ENCODE peak calls at places on chromosomes 7 and 10, in ten cellular contexts. R is H7; Q is dorsolateral prefrontal cortex; Z is GM23338; B is AG04450; G is lung; X is foreskin fibroblast; N is cardiac muscle cell; M is AG10803; J is CD4-positive, CD25-positive, alpha-beta regulatory T cell. P is an unnamed sample.

GRCh38 chr10:18164093-18164492 is 23.9 kb downstream of the CACNB2 start:
- DNase-seq in R (no peak), Q (no peak), Z (no peak), B (peak), G (no peak), X (peak), N (peak), M (peak), J (no peak), P (no peak)

GRCh38 chr10:82377608-82378007 is 502.6 kb downstream of the NRG3 start:
- DNase-seq in R (peak), Q (no peak), Z (peak), B (no peak), G (no peak), X (peak), N (peak), M (no peak), J (no peak), P (peak)

GRCh38 chr10:28676297-28676967 is 889 bp upstream of the BAMBI start:
- DNase-seq in R (peak), Q (peak), Z (peak), B (no peak), G (no peak), X (no peak), N (peak), M (no peak), J (no peak), P (no peak)

GRCh38 chr10:124319926-124320391 is 98.8 kb downstream of the OAT start:
- DNase-seq in R (no peak), Q (no peak), Z (no peak), B (no peak), G (no peak), X (peak), N (peak), M (peak), J (no peak), P (no peak)

GRCh38 chr7:101618916-101619315 is 10.2 kb downstream of the MYL10 start:
- DNase-seq in R (peak), Q (no peak), Z (no peak), B (no peak), G (no peak), X (no peak), N (no peak), M (peak), J (no peak), P (no peak)

GRCh38 chr10:12235116-12235694 is 39.2 kb downstream of the CDC123 start:
- DNase-seq in R (no peak), Q (no peak), Z (no peak), B (no peak), G (no peak), X (no peak), N (no peak), M (no peak), J (no peak), P (no peak)

GRCh38 chr7:102215706-102216105 is 71.0 kb upstream of the SH2B2 start:
- DNase-seq in R (no peak), Q (no peak), Z (no peak), B (no peak), G (no peak), X (no peak), N (no peak), M (no peak), J (no peak), P (no peak)

GRCh38 chr7:142459557-142459963 is 201.7 kb upstream of the PRSS58 start:
- DNase-seq in R (peak), Q (no peak), Z (peak), B (peak), G (no peak), X (peak), N (peak), M (peak), J (peak), P (no peak)

GRCh38 chr7:119660085-119660484 is 612.9 kb upstream of the KCND2 start:
- DNase-seq in R (no peak), Q (no peak), Z (no peak), B (no peak), G (no peak), X (no peak), N (no peak), M (no peak), J (no peak), P (no peak)

GRCh38 chr10:119852822-119853221 is 19.8 kb downstream of the MCMBP start:
- DNase-seq in R (no peak), Q (no peak), Z (no peak), B (no peak), G (no peak), X (no peak), N (no peak), M (no peak), J (no peak), P (no peak)

GRCh38 chr7:113797420-113797995 is 121.3 kb downstream of the PPP1R3A start:
- DNase-seq in R (no peak), Q (no peak), Z (no peak), B (no peak), G (no peak), X (no peak), N (no peak), M (no peak), J (no peak), P (no peak)

GRCh38 chr10:63137306-63137705 is 4.2 kb downstream of the NRBF2 start:
- DNase-seq in R (no peak), Q (no peak), Z (no peak), B (no peak), G (no peak), X (no peak), N (peak), M (peak), J (no peak), P (peak)

GRCh38 chr7:149864023-149864422 is 9.7 kb upstream of the ATP6V0E2 start:
- DNase-seq in R (no peak), Q (no peak), Z (no peak), B (no peak), G (no peak), X (no peak), N (no peak), M (no peak), J (no peak), P (no peak)
- H3K4me3 ChIP-seq in R (no peak), Q (no peak), Z (no peak), B (no peak), G (no peak), X (no peak), N (no peak), M (no peak), J (no peak), P (no peak)

GRCh38 chr7:26863504-26864308 is 684 bp downstream of the SKAP2 start:
- DNase-seq in R (peak), Q (no peak), Z (peak), B (no peak), G (no peak), X (peak), N (peak), M (peak), J (no peak), P (no peak)

GRCh38 chr7:26864309-26865093 is at the start of gene SKAP2:
- DNase-seq in R (peak), Q (peak), Z (peak), B (peak), G (peak), X (peak), N (peak), M (peak), J (peak), P (peak)

GRCh38 chr7:26861050-26861449 is 3.3 kb downstream of the SKAP2 start:
- DNase-seq in R (no peak), Q (no peak), Z (no peak), B (no peak), G (no peak), X (no peak), N (no peak), M (no peak), J (no peak), P (no peak)

GRCh38 chr7:26865094-26865388 is 651 bp upstream of the SKAP2 start:
- DNase-seq in R (peak), Q (peak), Z (peak), B (no peak), G (no peak), X (no peak), N (no peak), M (no peak), J (no peak), P (no peak)

GRCh38 chr7:26862806-26863205 is 1.6 kb downstream of the SKAP2 start:
- DNase-seq in R (no peak), Q (no peak), Z (no peak), B (no peak), G (no peak), X (no peak), N (no peak), M (no peak), J (no peak), P (no peak)
- H3K4me3 ChIP-seq in R (no peak), Q (no peak), Z (no peak), B (no peak), G (no peak), X (no peak), N (no peak), M (no peak), J (peak), P (peak)

DNA sequence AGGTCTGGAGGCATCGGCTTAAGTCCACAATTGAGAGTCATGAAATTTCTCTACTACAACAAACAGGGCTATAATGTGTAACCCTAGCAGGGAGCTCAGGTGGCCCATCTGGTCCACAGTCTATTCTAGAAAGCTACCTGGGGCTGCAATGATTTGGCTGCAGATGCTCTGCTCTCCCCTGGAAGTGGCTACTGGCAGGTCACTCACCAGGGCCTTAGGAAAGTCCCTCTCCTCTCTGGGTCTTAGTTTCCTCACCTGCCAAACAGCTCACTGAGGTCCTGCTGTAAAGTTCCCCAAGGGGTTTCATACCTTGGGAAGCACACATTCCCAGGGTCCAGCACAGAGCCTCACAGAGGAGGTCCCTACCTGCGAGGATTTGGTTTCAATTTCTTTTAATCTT is 2.5 kb downstream of the IGFBP3 start:
- DNase-seq in R (no peak), Q (no peak), Z (no peak), B (no peak), G (no peak), X (no peak), N (no peak), M (no peak), J (no peak), P (no peak)
- H3K4me3 ChIP-seq in R (no peak), Q (no peak), Z (no peak), B (peak), G (no peak), X (peak), N (no peak), M (peak), J (no peak), P (peak)

GRCh38 chr10:8056378-8056777 is 1.9 kb downstream of the GATA3 start:
- DNase-seq in R (peak), Q (no peak), Z (no peak), B (no peak), G (no peak), X (no peak), N (no peak), M (no peak), J (no peak), P (no peak)

GRCh38 chr10:8059191-8059936 is 4.9 kb downstream of the GATA3 start:
- DNase-seq in R (peak), Q (no peak), Z (peak), B (no peak), G (no peak), X (no peak), N (no peak), M (no peak), J (no peak), P (no peak)

GRCh38 chr10:8056891-8057331 is 2.4 kb downstream of the GATA3 start:
- DNase-seq in R (peak), Q (no peak), Z (peak), B (no peak), G (no peak), X (no peak), N (no peak), M (no peak), J (no peak), P (no peak)

GRCh38 chr10:8058274-8059111 is 4.0 kb downstream of the GATA3 start:
- DNase-seq in R (peak), Q (no peak), Z (peak), B (no peak), G (no peak), X (no peak), N (no peak), M (no peak), J (no peak), P (no peak)

GRCh38 chr10:8057636-8058273 is 3.3 kb downstream of the GATA3 start:
- DNase-seq in R (peak), Q (no peak), Z (peak), B (no peak), G (no peak), X (no peak), N (no peak), M (no peak), J (no peak), P (no peak)
- H3K4me3 ChIP-seq in R (no peak), Q (no peak), Z (peak), B (no peak), G (no peak), X (no peak), N (no peak), M (no peak), J (peak), P (no peak)